ENCODE peak calls at places on chromosomes 4 and X, in nine cellular contexts. One of them, this sample, is unnamed.

GRCh38 chr4:159229164-159229563 is 126.3 kb downstream of the RAPGEF2 start:
- DNase-seq in mammary epithelial cell: peak; percentile 54
- DNase-seq in fibroblast of lung: peak; percentile 95
- DNase-seq in kidney: no peak
- DNase-seq in endothelial cell of umbilical vein: peak; percentile 51
- DNase-seq in NT2/D1: no peak
- DNase-seq in neuronal stem cell: peak; percentile 70
- DNase-seq in Karpas-422: no peak
- DNase-seq in astrocyte: peak; percentile 92
- DNase-seq in this sample: no peak

GRCh38 chr4:187179086-187180070 is 455.7 kb upstream of the FAT1 start:
- DNase-seq in endothelial cell of umbilical vein: no peak
- DNase-seq in mammary epithelial cell: no peak
- DNase-seq in NT2/D1: no peak
- DNase-seq in fibroblast of lung: no peak
- DNase-seq in astrocyte: no peak
- DNase-seq in neuronal stem cell: no peak
- DNase-seq in Karpas-422: no peak
- DNase-seq in kidney: no peak
- DNase-seq in this sample: no peak

GRCh38 chr4:130722370-130722769 is 1626.4 kb downstream of the C4orf33 start:
- DNase-seq in neuronal stem cell: no peak
- DNase-seq in endothelial cell of umbilical vein: no peak
- DNase-seq in mammary epithelial cell: peak; percentile 73
- DNase-seq in NT2/D1: peak; percentile 48
- DNase-seq in astrocyte: no peak
- DNase-seq in kidney: no peak
- DNase-seq in Karpas-422: no peak
- DNase-seq in fibroblast of lung: no peak
- DNase-seq in this sample: no peak

GRCh38 chrX:7286461-7286860 is 138.5 kb upstream of the PUDP start:
- DNase-seq in Karpas-422: no peak
- DNase-seq in mammary epithelial cell: no peak
- DNase-seq in kidney: no peak
- DNase-seq in endothelial cell of umbilical vein: no peak
- DNase-seq in NT2/D1: no peak
- DNase-seq in fibroblast of lung: peak; percentile 3
- DNase-seq in astrocyte: no peak
- DNase-seq in neuronal stem cell: no peak
- DNase-seq in this sample: no peak

GRCh38 chrX:36909584-36909983 is 98.6 kb upstream of the FAM47C start:
- DNase-seq in astrocyte: no peak
- DNase-seq in mammary epithelial cell: no peak
- DNase-seq in fibroblast of lung: peak; percentile 0
- DNase-seq in NT2/D1: no peak
- DNase-seq in Karpas-422: no peak
- DNase-seq in endothelial cell of umbilical vein: no peak
- DNase-seq in kidney: no peak
- DNase-seq in neuronal stem cell: no peak
- DNase-seq in this sample: no peak

GRCh38 chrX:133559909-133560308 is 144.6 kb upstream of the GPC4 start:
- DNase-seq in mammary epithelial cell: no peak
- DNase-seq in neuronal stem cell: no peak
- DNase-seq in endothelial cell of umbilical vein: no peak
- DNase-seq in Karpas-422: no peak
- DNase-seq in NT2/D1: no peak
- DNase-seq in fibroblast of lung: no peak
- DNase-seq in astrocyte: no peak
- DNase-seq in kidney: no peak
- DNase-seq in this sample: no peak

GRCh38 chrX:39840141-39841126 is 257.3 kb downstream of the BCOR start:
- DNase-seq in neuronal stem cell: no peak
- DNase-seq in Karpas-422: no peak
- DNase-seq in kidney: no peak
- DNase-seq in astrocyte: no peak
- DNase-seq in NT2/D1: no peak
- DNase-seq in endothelial cell of umbilical vein: no peak
- DNase-seq in fibroblast of lung: no peak
- DNase-seq in mammary epithelial cell: no peak
- DNase-seq in this sample: no peak

GRCh38 chr4:84530449-84530848 is 31.4 kb upstream of the NKX6-1 start:
- DNase-seq in astrocyte: peak; percentile 19
- DNase-seq in mammary epithelial cell: no peak
- DNase-seq in NT2/D1: no peak
- DNase-seq in fibroblast of lung: peak; percentile 14
- DNase-seq in endothelial cell of umbilical vein: no peak
- DNase-seq in kidney: no peak
- DNase-seq in Karpas-422: no peak
- DNase-seq in neuronal stem cell: no peak
- DNase-seq in this sample: no peak

GRCh38 chr4:159504634-159505033 is 401.8 kb downstream of the RAPGEF2 start:
- DNase-seq in Karpas-422: no peak
- DNase-seq in endothelial cell of umbilical vein: peak; percentile 83
- DNase-seq in mammary epithelial cell: no peak
- DNase-seq in NT2/D1: no peak
- DNase-seq in fibroblast of lung: peak; percentile 53
- DNase-seq in kidney: no peak
- DNase-seq in neuronal stem cell: no peak
- DNase-seq in astrocyte: peak; percentile 38
- DNase-seq in this sample: no peak

GRCh38 chrX:68995386-68995779 is 166.6 kb downstream of the EFNB1 start:
- DNase-seq in neuronal stem cell: no peak
- DNase-seq in fibroblast of lung: no peak
- DNase-seq in endothelial cell of umbilical vein: no peak
- DNase-seq in Karpas-422: no peak
- DNase-seq in NT2/D1: no peak
- DNase-seq in astrocyte: no peak
- DNase-seq in kidney: no peak
- DNase-seq in mammary epithelial cell: no peak
- DNase-seq in this sample: no peak

GRCh38 chr4:126687655-126688358 is 945.0 kb upstream of the INTU start:
- DNase-seq in endothelial cell of umbilical vein: no peak
- DNase-seq in kidney: no peak
- DNase-seq in astrocyte: peak; percentile 19
- DNase-seq in mammary epithelial cell: no peak
- DNase-seq in neuronal stem cell: no peak
- DNase-seq in Karpas-422: no peak
- DNase-seq in NT2/D1: no peak
- DNase-seq in fibroblast of lung: peak; percentile 21
- DNase-seq in this sample: no peak
- H3K9ac ChIP-seq in endothelial cell of umbilical vein: no peak overlapping the region
- H3K9ac ChIP-seq in kidney: no peak overlapping the region
- H3K9ac ChIP-seq in astrocyte: no peak overlapping the region
- H3K9ac ChIP-seq in mammary epithelial cell: no peak overlapping the region
- H3K9ac ChIP-seq in neuronal stem cell: no peak overlapping the region
- H3K9ac ChIP-seq in Karpas-422: no peak overlapping the region
- H3K9ac ChIP-seq in NT2/D1: no peak overlapping the region
- H3K9ac ChIP-seq in fibroblast of lung: no peak overlapping the region
- H3K9ac ChIP-seq in this sample: no peak overlapping the region

GRCh38 chrX:2708016-2708415 is 16.9 kb downstream of the CD99 start:
- DNase-seq in kidney: no peak
- DNase-seq in Karpas-422: peak; percentile 48
- DNase-seq in mammary epithelial cell: peak; percentile 43
- DNase-seq in neuronal stem cell: no peak
- DNase-seq in endothelial cell of umbilical vein: no peak
- DNase-seq in astrocyte: no peak
- DNase-seq in NT2/D1: no peak
- DNase-seq in fibroblast of lung: no peak
- DNase-seq in this sample: no peak
- H3K9ac ChIP-seq in kidney: no peak overlapping the region
- H3K9ac ChIP-seq in Karpas-422: peak overlapping the region; percentile 54
- H3K9ac ChIP-seq in mammary epithelial cell: peak overlapping the region; percentile 56
- H3K9ac ChIP-seq in neuronal stem cell: no peak overlapping the region
- H3K9ac ChIP-seq in endothelial cell of umbilical vein: peak overlapping the region; percentile 18
- H3K9ac ChIP-seq in astrocyte: peak overlapping the region; percentile 57
- H3K9ac ChIP-seq in NT2/D1: no peak overlapping the region
- H3K9ac ChIP-seq in fibroblast of lung: no peak overlapping the region
- H3K9ac ChIP-seq in this sample: no peak overlapping the region

GRCh38 chrX:129782706-129783105 is 3.0 kb downstream of the SASH3 start:
- DNase-seq in neuronal stem cell: no peak
- DNase-seq in mammary epithelial cell: no peak
- DNase-seq in NT2/D1: no peak
- DNase-seq in kidney: no peak
- DNase-seq in astrocyte: no peak
- DNase-seq in endothelial cell of umbilical vein: no peak
- DNase-seq in fibroblast of lung: no peak
- DNase-seq in Karpas-422: no peak
- DNase-seq in this sample: no peak

GRCh38 chrX:129783176-129783776 is 3.5 kb downstream of the SASH3 start:
- DNase-seq in Karpas-422: no peak
- DNase-seq in neuronal stem cell: no peak
- DNase-seq in mammary epithelial cell: no peak
- DNase-seq in NT2/D1: no peak
- DNase-seq in kidney: peak; percentile 32
- DNase-seq in fibroblast of lung: no peak
- DNase-seq in endothelial cell of umbilical vein: no peak
- DNase-seq in astrocyte: no peak
- DNase-seq in this sample: no peak

GRCh38 chrX:129780441-129781105 is 824 bp downstream of the SASH3 start:
- DNase-seq in neuronal stem cell: no peak
- DNase-seq in fibroblast of lung: no peak
- DNase-seq in mammary epithelial cell: no peak
- DNase-seq in astrocyte: no peak
- DNase-seq in endothelial cell of umbilical vein: no peak
- DNase-seq in kidney: peak; percentile 56
- DNase-seq in NT2/D1: no peak
- DNase-seq in Karpas-422: peak; percentile 52
- DNase-seq in this sample: no peak

GRCh38 chrX:129781134-129782014 is 1.6 kb downstream of the SASH3 start:
- DNase-seq in astrocyte: no peak
- DNase-seq in NT2/D1: no peak
- DNase-seq in kidney: peak; percentile 78
- DNase-seq in mammary epithelial cell: no peak
- DNase-seq in fibroblast of lung: no peak
- DNase-seq in neuronal stem cell: no peak
- DNase-seq in endothelial cell of umbilical vein: no peak
- DNase-seq in Karpas-422: peak; percentile 90
- DNase-seq in this sample: no peak

GRCh38 chrX:129782015-129782495 is 2.3 kb downstream of the SASH3 start:
- DNase-seq in kidney: no peak
- DNase-seq in endothelial cell of umbilical vein: no peak
- DNase-seq in Karpas-422: no peak
- DNase-seq in NT2/D1: no peak
- DNase-seq in fibroblast of lung: no peak
- DNase-seq in mammary epithelial cell: no peak
- DNase-seq in astrocyte: no peak
- DNase-seq in neuronal stem cell: no peak
- DNase-seq in this sample: no peak
- H3K9ac ChIP-seq in kidney: no peak overlapping the region
- H3K9ac ChIP-seq in endothelial cell of umbilical vein: no peak overlapping the region
- H3K9ac ChIP-seq in Karpas-422: peak overlapping the region; percentile 70
- H3K9ac ChIP-seq in NT2/D1: no peak overlapping the region
- H3K9ac ChIP-seq in fibroblast of lung: no peak overlapping the region
- H3K9ac ChIP-seq in mammary epithelial cell: no peak overlapping the region
- H3K9ac ChIP-seq in astrocyte: no peak overlapping the region
- H3K9ac ChIP-seq in neuronal stem cell: no peak overlapping the region
- H3K9ac ChIP-seq in this sample: peak overlapping the region; percentile 41

GRCh38 chr4:169337510-169337909 is 66.8 kb upstream of the SH3RF1 start:
- DNase-seq in mammary epithelial cell: peak; percentile 81
- DNase-seq in neuronal stem cell: no peak
- DNase-seq in Karpas-422: no peak
- DNase-seq in fibroblast of lung: peak; percentile 99
- DNase-seq in kidney: no peak
- DNase-seq in astrocyte: peak; percentile 99
- DNase-seq in NT2/D1: no peak
- DNase-seq in endothelial cell of umbilical vein: no peak
- DNase-seq in this sample: no peak

GRCh38 chr4:169341490-169341889 is 70.7 kb upstream of the SH3RF1 start:
- DNase-seq in Karpas-422: no peak
- DNase-seq in NT2/D1: no peak
- DNase-seq in kidney: no peak
- DNase-seq in neuronal stem cell: no peak
- DNase-seq in endothelial cell of umbilical vein: no peak
- DNase-seq in fibroblast of lung: peak; percentile 98
- DNase-seq in mammary epithelial cell: peak; percentile 24
- DNase-seq in astrocyte: peak; percentile 98
- DNase-seq in this sample: no peak

GRCh38 chr4:169335331-169335730 is 64.6 kb upstream of the SH3RF1 start:
- DNase-seq in astrocyte: peak; percentile 86
- DNase-seq in kidney: no peak
- DNase-seq in endothelial cell of umbilical vein: no peak
- DNase-seq in fibroblast of lung: peak; percentile 86
- DNase-seq in Karpas-422: no peak
- DNase-seq in mammary epithelial cell: peak; percentile 89
- DNase-seq in neuronal stem cell: no peak
- DNase-seq in NT2/D1: no peak
- DNase-seq in this sample: no peak

GRCh38 chr4:169340834-169341233 is 70.1 kb upstream of the SH3RF1 start:
- DNase-seq in Karpas-422: no peak
- DNase-seq in mammary epithelial cell: no peak
- DNase-seq in fibroblast of lung: peak; percentile 33
- DNase-seq in NT2/D1: no peak
- DNase-seq in endothelial cell of umbilical vein: no peak
- DNase-seq in kidney: no peak
- DNase-seq in astrocyte: no peak
- DNase-seq in neuronal stem cell: no peak
- DNase-seq in this sample: no peak

DNA sequence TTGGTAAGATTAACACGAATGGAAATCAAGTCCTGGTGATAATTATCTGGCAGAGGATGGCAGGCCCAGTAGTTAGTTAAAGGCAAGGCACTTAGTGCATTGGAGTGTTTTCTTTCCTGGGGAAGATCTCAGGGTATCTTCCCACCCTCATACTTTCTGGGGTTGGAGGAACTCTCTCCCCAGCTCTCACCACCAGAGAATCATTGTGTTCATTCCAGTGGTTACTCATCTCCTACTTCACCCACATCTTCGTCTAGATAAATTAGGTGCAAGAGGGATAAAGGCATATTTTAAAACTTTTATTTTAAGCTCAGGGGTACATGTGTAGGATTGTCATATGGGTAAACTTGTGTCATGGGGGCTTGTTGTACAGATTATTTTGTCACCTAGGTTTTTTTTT is 67.5 kb upstream of the SH3RF1 start:
- DNase-seq in neuronal stem cell: no peak
- DNase-seq in mammary epithelial cell: no peak
- DNase-seq in fibroblast of lung: peak; percentile 80
- DNase-seq in endothelial cell of umbilical vein: no peak
- DNase-seq in astrocyte: peak; percentile 75
- DNase-seq in NT2/D1: no peak
- DNase-seq in kidney: no peak
- DNase-seq in Karpas-422: no peak
- DNase-seq in this sample: no peak
- H3K9ac ChIP-seq in neuronal stem cell: no peak overlapping the region
- H3K9ac ChIP-seq in mammary epithelial cell: no peak overlapping the region
- H3K9ac ChIP-seq in fibroblast of lung: no peak overlapping the region
- H3K9ac ChIP-seq in endothelial cell of umbilical vein: no peak overlapping the region
- H3K9ac ChIP-seq in astrocyte: peak overlapping the region; percentile 58
- H3K9ac ChIP-seq in NT2/D1: no peak overlapping the region
- H3K9ac ChIP-seq in kidney: no peak overlapping the region
- H3K9ac ChIP-seq in Karpas-422: no peak overlapping the region
- H3K9ac ChIP-seq in this sample: no peak overlapping the region

This sample was measured in colonic mucosa.